ENCODE peak calls at places on chromosomes 11 and 22, in seven cellular contexts. One of them, this sample, is unnamed.

GRCh38 chr11:11416502-11416901 is 63.5 kb upstream of the CSNK2A3 start:
- DNase-seq in psoas muscle: no peak
- DNase-seq in body of pancreas: no peak
- DNase-seq in CD4-positive, CD25-positive, alpha-beta regulatory T cell: no peak
- DNase-seq in vagina: no peak
- DNase-seq in SK-N-SH: no peak
- DNase-seq in CD8-positive, alpha-beta memory T cell: no peak
- DNase-seq in this sample: no peak

GRCh38 chr11:73804712-73805111 is 17.0 kb downstream of the MRPL48 start:
- DNase-seq in SK-N-SH: no peak
- DNase-seq in CD4-positive, CD25-positive, alpha-beta regulatory T cell: no peak
- DNase-seq in CD8-positive, alpha-beta memory T cell: no peak
- DNase-seq in body of pancreas: no peak
- DNase-seq in psoas muscle: no peak
- DNase-seq in vagina: no peak
- DNase-seq in this sample: no peak

GRCh38 chr22:33707581-33707980 is 212.7 kb downstream of the LARGE1 start:
- DNase-seq in vagina: no peak
- DNase-seq in body of pancreas: no peak
- DNase-seq in CD8-positive, alpha-beta memory T cell: no peak
- DNase-seq in SK-N-SH: no peak
- DNase-seq in psoas muscle: no peak
- DNase-seq in CD4-positive, CD25-positive, alpha-beta regulatory T cell: no peak
- DNase-seq in this sample: no peak

GRCh38 chr11:14270690-14271542 is 88.1 kb downstream of the RRAS2 start:
- DNase-seq in CD4-positive, CD25-positive, alpha-beta regulatory T cell: peak; percentile 63
- DNase-seq in SK-N-SH: no peak
- DNase-seq in vagina: no peak
- DNase-seq in CD8-positive, alpha-beta memory T cell: no peak
- DNase-seq in body of pancreas: no peak
- DNase-seq in psoas muscle: no peak
- DNase-seq in this sample: no peak

GRCh38 chr11:123151366-123151765 is 43.7 kb downstream of the CLMP start:
- DNase-seq in CD8-positive, alpha-beta memory T cell: no peak
- DNase-seq in psoas muscle: no peak
- DNase-seq in body of pancreas: no peak
- DNase-seq in vagina: no peak
- DNase-seq in CD4-positive, CD25-positive, alpha-beta regulatory T cell: no peak
- DNase-seq in SK-N-SH: no peak
- DNase-seq in this sample: no peak

GRCh38 chr11:118916842-118917388 is 8.8 kb downstream of the BCL9L start:
- DNase-seq in psoas muscle: peak; percentile 86
- DNase-seq in vagina: no peak
- DNase-seq in CD8-positive, alpha-beta memory T cell: no peak
- DNase-seq in body of pancreas: peak; percentile 80
- DNase-seq in CD4-positive, CD25-positive, alpha-beta regulatory T cell: no peak
- DNase-seq in SK-N-SH: no peak
- DNase-seq in this sample: peak; percentile 94

GRCh38 chr22:37370306-37370979 is 56.8 kb downstream of the ELFN2 start:
- DNase-seq in CD4-positive, CD25-positive, alpha-beta regulatory T cell: peak; percentile 89
- DNase-seq in body of pancreas: no peak
- DNase-seq in vagina: no peak
- DNase-seq in CD8-positive, alpha-beta memory T cell: no peak
- DNase-seq in psoas muscle: peak; percentile 64
- DNase-seq in SK-N-SH: no peak
- DNase-seq in this sample: no peak

GRCh38 chr11:12587333-12587997 is 86.8 kb upstream of the TEAD1 start:
- DNase-seq in vagina: no peak
- DNase-seq in psoas muscle: no peak
- DNase-seq in CD4-positive, CD25-positive, alpha-beta regulatory T cell: peak; percentile 4
- DNase-seq in SK-N-SH: no peak
- DNase-seq in CD8-positive, alpha-beta memory T cell: no peak
- DNase-seq in body of pancreas: peak; percentile 12
- DNase-seq in this sample: no peak

GRCh38 chr11:57155838-57156583 is 25.7 kb upstream of the LRRC55 start:
- DNase-seq in body of pancreas: no peak
- DNase-seq in vagina: peak; percentile 55
- DNase-seq in CD4-positive, CD25-positive, alpha-beta regulatory T cell: no peak
- DNase-seq in psoas muscle: no peak
- DNase-seq in SK-N-SH: peak; percentile 44
- DNase-seq in CD8-positive, alpha-beta memory T cell: no peak
- DNase-seq in this sample: peak; percentile 35

GRCh38 chr11:30583505-30584280 is 2.5 kb downstream of the MPPED2 start:
- DNase-seq in body of pancreas: peak; percentile 25
- DNase-seq in vagina: no peak
- DNase-seq in SK-N-SH: peak; percentile 32
- DNase-seq in CD4-positive, CD25-positive, alpha-beta regulatory T cell: no peak
- DNase-seq in psoas muscle: peak; percentile 49
- DNase-seq in CD8-positive, alpha-beta memory T cell: no peak
- DNase-seq in this sample: peak; percentile 70

GRCh38 chr11:71109186-71109585 is 143.2 kb downstream of the SHANK2 start:
- DNase-seq in body of pancreas: no peak
- DNase-seq in psoas muscle: no peak
- DNase-seq in CD8-positive, alpha-beta memory T cell: no peak
- DNase-seq in CD4-positive, CD25-positive, alpha-beta regulatory T cell: no peak
- DNase-seq in vagina: no peak
- DNase-seq in SK-N-SH: no peak
- DNase-seq in this sample: no peak

GRCh38 chr11:57379732-57380131 is 1.2 kb downstream of the PRG3 start:
- DNase-seq in CD8-positive, alpha-beta memory T cell: no peak
- DNase-seq in SK-N-SH: no peak
- DNase-seq in CD4-positive, CD25-positive, alpha-beta regulatory T cell: no peak
- DNase-seq in psoas muscle: no peak
- DNase-seq in body of pancreas: no peak
- DNase-seq in vagina: no peak
- DNase-seq in this sample: peak; percentile 40

GRCh38 chr11:45304992-45305335 is 18.8 kb upstream of the SYT13 start:
- DNase-seq in SK-N-SH: no peak
- DNase-seq in vagina: peak; percentile 16
- DNase-seq in CD8-positive, alpha-beta memory T cell: no peak
- DNase-seq in psoas muscle: no peak
- DNase-seq in body of pancreas: no peak
- DNase-seq in CD4-positive, CD25-positive, alpha-beta regulatory T cell: no peak
- DNase-seq in this sample: no peak

GRCh38 chr22:35961480-35961902 is 67.1 kb downstream of the RBFOX2 start:
- DNase-seq in psoas muscle: no peak
- DNase-seq in SK-N-SH: peak; percentile 58
- DNase-seq in vagina: no peak
- DNase-seq in CD4-positive, CD25-positive, alpha-beta regulatory T cell: no peak
- DNase-seq in CD8-positive, alpha-beta memory T cell: no peak
- DNase-seq in body of pancreas: peak; percentile 16
- DNase-seq in this sample: peak; percentile 85

GRCh38 chr22:19817561-19818263 is 37.0 kb downstream of the GNB1L start:
- DNase-seq in psoas muscle: no peak
- DNase-seq in vagina: no peak
- DNase-seq in CD4-positive, CD25-positive, alpha-beta regulatory T cell: no peak
- DNase-seq in body of pancreas: no peak
- DNase-seq in SK-N-SH: no peak
- DNase-seq in CD8-positive, alpha-beta memory T cell: no peak
- DNase-seq in this sample: no peak

GRCh38 chr11:47389577-47390072 is 11.3 kb upstream of the SPI1 start:
- DNase-seq in psoas muscle: no peak
- DNase-seq in CD4-positive, CD25-positive, alpha-beta regulatory T cell: no peak
- DNase-seq in vagina: no peak
- DNase-seq in SK-N-SH: no peak
- DNase-seq in body of pancreas: no peak
- DNase-seq in CD8-positive, alpha-beta memory T cell: no peak
- DNase-seq in this sample: no peak

GRCh38 chr11:8906629-8907028 is 4.4 kb upstream of the AKIP1 start:
- DNase-seq in body of pancreas: no peak
- DNase-seq in vagina: no peak
- DNase-seq in psoas muscle: no peak
- DNase-seq in SK-N-SH: no peak
- DNase-seq in CD4-positive, CD25-positive, alpha-beta regulatory T cell: no peak
- DNase-seq in CD8-positive, alpha-beta memory T cell: no peak
- DNase-seq in this sample: no peak

DNA sequence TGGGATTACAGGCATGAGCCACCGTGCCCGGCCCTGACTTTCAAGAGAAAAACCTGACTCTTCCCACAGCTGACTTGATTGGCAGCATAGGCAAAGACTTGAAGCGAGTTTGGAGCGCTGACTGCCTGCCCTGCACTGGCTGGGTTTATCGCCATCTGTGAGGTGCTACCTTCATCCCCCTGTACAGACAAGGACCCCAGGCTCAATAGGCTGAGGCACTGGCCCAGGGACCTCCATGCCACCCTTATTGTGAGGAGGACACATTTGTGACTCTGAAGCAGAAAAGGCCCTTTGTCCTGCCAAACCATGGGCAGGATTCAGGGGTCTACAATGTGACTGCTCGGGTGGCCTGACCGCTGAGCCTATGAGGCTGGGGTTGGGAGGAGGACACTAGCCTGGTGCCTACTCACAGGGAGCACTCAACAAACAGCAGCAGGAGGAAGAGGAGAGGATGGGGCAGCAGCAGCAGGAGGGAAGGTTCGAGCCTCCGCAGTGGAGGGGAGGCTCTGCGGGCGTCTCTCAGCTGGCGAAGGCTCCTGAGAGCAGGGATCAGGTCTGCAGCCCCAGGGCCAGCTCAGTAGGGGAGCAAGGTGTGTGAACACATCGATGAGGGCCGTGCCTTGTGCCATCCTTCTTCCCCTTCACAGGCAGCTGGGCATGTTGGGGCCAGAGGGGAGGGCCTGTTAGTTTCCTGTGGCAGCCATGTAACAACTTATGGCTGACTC is 72.9 kb upstream of the WNT7B start:
- DNase-seq in CD4-positive, CD25-positive, alpha-beta regulatory T cell: no peak
- DNase-seq in CD8-positive, alpha-beta memory T cell: no peak
- DNase-seq in body of pancreas: peak; percentile 22
- DNase-seq in psoas muscle: peak; percentile 53
- DNase-seq in vagina: no peak
- DNase-seq in SK-N-SH: no peak
- DNase-seq in this sample: no peak
- H3K27ac ChIP-seq in CD4-positive, CD25-positive, alpha-beta regulatory T cell: no peak overlapping the region
- H3K27ac ChIP-seq in CD8-positive, alpha-beta memory T cell: no peak overlapping the region
- H3K27ac ChIP-seq in body of pancreas: peak overlapping the region; percentile 97
- H3K27ac ChIP-seq in psoas muscle: peak overlapping the region; percentile 99
- H3K27ac ChIP-seq in vagina: peak overlapping the region; percentile 100
- H3K27ac ChIP-seq in SK-N-SH: no peak overlapping the region
- H3K27ac ChIP-seq in this sample: no peak overlapping the region

GRCh38 chr11:124722176-124722575 is 17.6 kb upstream of the NRGN start:
- DNase-seq in vagina: no peak
- DNase-seq in SK-N-SH: no peak
- DNase-seq in CD8-positive, alpha-beta memory T cell: no peak
- DNase-seq in psoas muscle: no peak
- DNase-seq in CD4-positive, CD25-positive, alpha-beta regulatory T cell: no peak
- DNase-seq in body of pancreas: no peak
- DNase-seq in this sample: no peak
- H3K27me3 ChIP-seq in vagina: no peaks in the 10 kb centered on the region
- H3K27me3 ChIP-seq in SK-N-SH: no peaks in the 10 kb centered on the region
- H3K27me3 ChIP-seq in CD8-positive, alpha-beta memory T cell: peaks cover 13% of the 10 kb centered on the region
- H3K27me3 ChIP-seq in psoas muscle: peaks cover 70% of the 10 kb centered on the region
- H3K27me3 ChIP-seq in CD4-positive, CD25-positive, alpha-beta regulatory T cell: peaks cover 37% of the 10 kb centered on the region
- H3K27me3 ChIP-seq in body of pancreas: no peaks in the 10 kb centered on the region
- H3K27me3 ChIP-seq in this sample: peaks cover 70% of the 10 kb centered on the region

GRCh38 chr22:24564376-24565058 is 8.7 kb downstream of the SNRPD3 start:
- DNase-seq in CD8-positive, alpha-beta memory T cell: no peak
- DNase-seq in vagina: no peak
- DNase-seq in CD4-positive, CD25-positive, alpha-beta regulatory T cell: no peak
- DNase-seq in body of pancreas: no peak
- DNase-seq in psoas muscle: no peak
- DNase-seq in SK-N-SH: no peak
- DNase-seq in this sample: peak; percentile 79

GRCh38 chr22:24559471-24559870 is 3.7 kb downstream of the SNRPD3 start:
- DNase-seq in CD4-positive, CD25-positive, alpha-beta regulatory T cell: no peak
- DNase-seq in CD8-positive, alpha-beta memory T cell: no peak
- DNase-seq in body of pancreas: no peak
- DNase-seq in psoas muscle: no peak
- DNase-seq in vagina: no peak
- DNase-seq in SK-N-SH: no peak
- DNase-seq in this sample: no peak

GRCh38 chr22:24565077-24565476 is 9.3 kb downstream of the SNRPD3 start:
- DNase-seq in body of pancreas: no peak
- DNase-seq in CD4-positive, CD25-positive, alpha-beta regulatory T cell: no peak
- DNase-seq in CD8-positive, alpha-beta memory T cell: no peak
- DNase-seq in psoas muscle: no peak
- DNase-seq in vagina: no peak
- DNase-seq in SK-N-SH: no peak
- DNase-seq in this sample: no peak

GRCh38 chr22:24566899-24567511 is 11.2 kb downstream of the SNRPD3 start:
- DNase-seq in CD4-positive, CD25-positive, alpha-beta regulatory T cell: no peak
- DNase-seq in body of pancreas: no peak
- DNase-seq in vagina: no peak
- DNase-seq in psoas muscle: no peak
- DNase-seq in SK-N-SH: no peak
- DNase-seq in CD8-positive, alpha-beta memory T cell: no peak
- DNase-seq in this sample: peak; percentile 18

DNA sequence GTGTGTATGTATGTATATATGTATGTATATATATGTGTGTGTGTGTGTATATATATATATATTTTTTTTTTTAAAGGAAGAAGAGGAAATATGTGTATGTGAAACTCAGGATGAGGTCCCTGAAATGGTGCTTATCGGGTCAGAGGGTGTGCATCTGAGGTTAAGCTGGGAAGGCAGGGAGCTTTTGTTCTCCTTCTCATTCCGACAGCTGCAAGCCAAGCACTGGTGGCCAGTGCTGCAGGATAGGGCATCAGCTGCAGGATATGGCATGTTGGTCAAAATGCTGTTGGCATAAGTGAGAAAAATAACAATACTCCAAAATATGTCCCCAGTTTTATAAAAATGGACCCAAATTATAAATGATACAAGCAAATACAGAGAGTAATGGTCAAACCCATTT is 7.4 kb downstream of the SNRPD3 start:
- DNase-seq in CD4-positive, CD25-positive, alpha-beta regulatory T cell: no peak
- DNase-seq in vagina: no peak
- DNase-seq in psoas muscle: no peak
- DNase-seq in CD8-positive, alpha-beta memory T cell: no peak
- DNase-seq in SK-N-SH: no peak
- DNase-seq in body of pancreas: no peak
- DNase-seq in this sample: no peak
- H3K27ac ChIP-seq in CD4-positive, CD25-positive, alpha-beta regulatory T cell: no peak overlapping the region
- H3K27ac ChIP-seq in vagina: no peak overlapping the region
- H3K27ac ChIP-seq in psoas muscle: no peak overlapping the region
- H3K27ac ChIP-seq in CD8-positive, alpha-beta memory T cell: no peak overlapping the region
- H3K27ac ChIP-seq in SK-N-SH: no peak overlapping the region
- H3K27ac ChIP-seq in body of pancreas: no peak overlapping the region
- H3K27ac ChIP-seq in this sample: peak overlapping the region; percentile 45

GRCh38 chr22:30932661-30933060 is 35.9 kb downstream of the MORC2 start:
- DNase-seq in body of pancreas: no peak
- DNase-seq in CD8-positive, alpha-beta memory T cell: no peak
- DNase-seq in vagina: no peak
- DNase-seq in psoas muscle: no peak
- DNase-seq in SK-N-SH: no peak
- DNase-seq in CD4-positive, CD25-positive, alpha-beta regulatory T cell: no peak
- DNase-seq in this sample: no peak

GRCh38 chr22:30930228-30930627 is 38.3 kb downstream of the MORC2 start:
- DNase-seq in psoas muscle: no peak
- DNase-seq in CD4-positive, CD25-positive, alpha-beta regulatory T cell: no peak
- DNase-seq in SK-N-SH: no peak
- DNase-seq in body of pancreas: no peak
- DNase-seq in vagina: no peak
- DNase-seq in CD8-positive, alpha-beta memory T cell: no peak
- DNase-seq in this sample: no peak

GRCh38 chr22:30931541-30932300 is 36.9 kb downstream of the MORC2 start:
- DNase-seq in SK-N-SH: no peak
- DNase-seq in vagina: no peak
- DNase-seq in psoas muscle: no peak
- DNase-seq in CD8-positive, alpha-beta memory T cell: no peak
- DNase-seq in body of pancreas: no peak
- DNase-seq in CD4-positive, CD25-positive, alpha-beta regulatory T cell: no peak
- DNase-seq in this sample: no peak

GRCh38 chr22:30934053-30934452 is 34.5 kb downstream of the MORC2 start:
- DNase-seq in CD8-positive, alpha-beta memory T cell: no peak
- DNase-seq in CD4-positive, CD25-positive, alpha-beta regulatory T cell: no peak
- DNase-seq in vagina: no peak
- DNase-seq in SK-N-SH: no peak
- DNase-seq in psoas muscle: no peak
- DNase-seq in body of pancreas: no peak
- DNase-seq in this sample: no peak

GRCh38 chr22:30933457-30933856 is 35.1 kb downstream of the MORC2 start:
- DNase-seq in CD8-positive, alpha-beta memory T cell: no peak
- DNase-seq in psoas muscle: no peak
- DNase-seq in body of pancreas: no peak
- DNase-seq in CD4-positive, CD25-positive, alpha-beta regulatory T cell: no peak
- DNase-seq in SK-N-SH: no peak
- DNase-seq in vagina: no peak
- DNase-seq in this sample: no peak
- H3K27me3 ChIP-seq in CD8-positive, alpha-beta memory T cell: no peaks in the 10 kb centered on the region
- H3K27me3 ChIP-seq in psoas muscle: no peaks in the 10 kb centered on the region
- H3K27me3 ChIP-seq in body of pancreas: no peaks in the 10 kb centered on the region
- H3K27me3 ChIP-seq in CD4-positive, CD25-positive, alpha-beta regulatory T cell: no peaks in the 10 kb centered on the region
- H3K27me3 ChIP-seq in SK-N-SH: no peaks in the 10 kb centered on the region
- H3K27me3 ChIP-seq in vagina: no peaks in the 10 kb centered on the region
- H3K27me3 ChIP-seq in this sample: no peaks in the 10 kb centered on the region

This sample was measured in cardiac muscle cell.